ENCODE peak calls at places on chromosomes 11 and 22, in seven cellular contexts. H is small intestine, N is fibroblast of lung, X is left ventricle myocardium inferior, B is A549, O is IMR-90, D is heart right ventricle. L is an unnamed sample.

GRCh38 chr11:9878936-9879335 is 215.1 kb downstream of the SWAP70 start:
- DNase-seq in H (peak; percentile 17), N (no peak), X (no peak), B (no peak), O (no peak), D (no peak), L (no peak)

GRCh38 chr22:41984006-41984405 is 14.6 kb upstream of the WBP2NL start:
- DNase-seq in H (no peak), N (no peak), X (no peak), B (no peak), O (no peak), D (no peak), L (no peak)

GRCh38 chr22:43164636-43165035 is 13.3 kb downstream of the TSPO start:
- DNase-seq in H (no peak), N (no peak), X (no peak), B (no peak), O (no peak), D (no peak), L (no peak)

GRCh38 chr11:96204366-96204659 is 138.7 kb downstream of the MAML2 start:
- DNase-seq in H (no peak), N (peak; percentile 28), X (no peak), B (no peak), O (no peak), D (no peak), L (no peak)

GRCh38 chr11:45580399-45580798 is 85.0 kb downstream of the CHST1 start:
- DNase-seq in H (no peak), N (peak; percentile 29), X (no peak), B (peak; percentile 11), O (peak; percentile 34), D (peak; percentile 29), L (no peak)

GRCh38 chr11:134355656-134356055 is 23.9 kb downstream of the GLB1L2 start:
- DNase-seq in H (no peak), N (no peak), X (no peak), B (no peak), O (no peak), D (no peak), L (no peak)

GRCh38 chr22:47377926-47378560 is 615.6 kb downstream of the TBC1D22A start:
- DNase-seq in H (no peak), N (no peak), X (no peak), B (no peak), O (no peak), D (no peak), L (no peak)

GRCh38 chr11:44709966-44710365 is 16.8 kb upstream of the TSPAN18 start:
- DNase-seq in H (no peak), N (peak; percentile 6), X (no peak), B (no peak), O (peak; percentile 27), D (no peak), L (no peak)

GRCh38 chr11:2419638-2420501 is 19.3 kb downstream of the TSSC4 start:
- DNase-seq in H (peak; percentile 67), N (peak; percentile 85), X (peak; percentile 77), B (peak; percentile 85), O (peak; percentile 72), D (peak; percentile 67), L (peak; percentile 84)

GRCh38 chr11:60866911-60867870 is at the start of gene ZP1:
- DNase-seq in H (no peak), N (no peak), X (no peak), B (no peak), O (no peak), D (no peak), L (no peak)

GRCh38 chr11:10317281-10317755 is 12.4 kb downstream of the ADM start:
- DNase-seq in H (no peak), N (peak; percentile 26), X (no peak), B (no peak), O (peak; percentile 14), D (no peak), L (no peak)

GRCh38 chr11:2576536-2576935 is 123.3 kb downstream of the KCNQ1OT1 start:
- DNase-seq in H (no peak), N (no peak), X (no peak), B (no peak), O (no peak), D (no peak), L (no peak)

GRCh38 chr11:7449841-7450214 is 35.5 kb upstream of the OLFML1 start:
- DNase-seq in H (no peak), N (peak; percentile 10), X (no peak), B (no peak), O (no peak), D (no peak), L (no peak)

GRCh38 chr11:87298155-87298554 is 260.4 kb downstream of the TMEM135 start:
- DNase-seq in H (no peak), N (no peak), X (no peak), B (no peak), O (no peak), D (no peak), L (no peak)

GRCh38 chr11:119258180-119258579 is 52.0 kb downstream of the CBL start:
- DNase-seq in H (no peak), N (no peak), X (no peak), B (no peak), O (no peak), D (no peak), L (no peak)

DNA sequence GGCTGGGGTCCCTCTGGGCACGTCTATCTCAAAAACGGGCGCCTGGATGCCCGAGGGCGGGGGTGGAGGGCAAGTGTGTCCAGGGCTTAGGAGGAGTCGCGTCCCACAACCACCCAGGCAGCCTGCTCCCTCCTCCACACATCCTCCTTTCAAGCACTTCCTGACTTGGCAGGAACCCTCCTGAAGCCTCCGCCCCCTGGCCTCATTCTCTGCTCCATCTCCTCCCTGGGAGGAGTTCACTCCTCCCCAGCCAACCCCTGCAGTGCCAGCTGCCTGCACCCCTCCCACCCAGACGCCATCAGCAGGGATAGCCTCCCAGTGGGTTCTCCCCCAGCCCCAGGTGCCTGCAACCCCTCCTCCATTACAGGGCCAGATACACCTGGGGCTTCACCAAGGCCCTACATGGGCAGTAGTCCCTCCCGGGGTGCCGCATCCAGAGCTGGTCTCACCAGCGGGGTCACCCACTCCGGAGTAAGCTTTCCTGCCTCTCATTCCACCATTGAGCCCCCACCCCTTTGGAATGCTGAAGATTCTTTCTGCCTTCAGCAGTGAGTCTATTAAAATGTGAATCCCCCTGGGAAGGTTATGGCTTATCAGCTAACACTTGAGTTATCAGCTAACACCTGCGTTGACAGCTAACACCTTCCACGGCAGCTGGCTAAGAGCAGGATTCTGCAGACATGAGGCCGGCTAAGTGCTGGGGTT is 24.4 kb downstream of the RTN4R start:
- DNase-seq in H (peak; percentile 25), N (peak; percentile 67), X (peak; percentile 75), B (peak; percentile 13), O (peak; percentile 71), D (peak; percentile 84), L (peak; percentile 65)
- H3K4me1 ChIP-seq in H (no peaks in the 10 kb centered on the region), N (peaks cover 16% of the 10 kb centered on the region), X (peaks cover 62% of the 10 kb centered on the region), B (no peaks in the 10 kb centered on the region), O (peaks cover 5% of the 10 kb centered on the region), D (peaks cover 72% of the 10 kb centered on the region), L (no peaks in the 10 kb centered on the region)

GRCh38 chr22:22590136-22590891 is 31.2 kb upstream of the PRAME start:
- DNase-seq in H (no peak), N (no peak), X (no peak), B (no peak), O (no peak), D (no peak), L (no peak)
- H3K4me1 ChIP-seq in H (no peaks in the 10 kb centered on the region), N (no peaks in the 10 kb centered on the region), X (no peaks in the 10 kb centered on the region), B (no peaks in the 10 kb centered on the region), O (no peaks in the 10 kb centered on the region), D (no peaks in the 10 kb centered on the region), L (no peaks in the 10 kb centered on the region)

GRCh38 chr11:117878314-117878938 is 2.0 kb upstream of the FXYD6 start:
- DNase-seq in H (no peak), N (peak; percentile 54), X (no peak), B (no peak), O (no peak), D (no peak), L (peak; percentile 30)

GRCh38 chr11:117875397-117876048 is 935 bp downstream of the FXYD6 start:
- DNase-seq in H (no peak), N (no peak), X (peak; percentile 45), B (no peak), O (no peak), D (no peak), L (no peak)

GRCh38 chr11:117876049-117876340 is 463 bp downstream of the FXYD6 start:
- DNase-seq in H (no peak), N (no peak), X (no peak), B (no peak), O (no peak), D (no peak), L (no peak)

GRCh38 chr11:117876341-117877119 is at the start of gene FXYD6:
- DNase-seq in H (no peak), N (peak; percentile 60), X (peak; percentile 73), B (no peak), O (no peak), D (peak; percentile 77), L (peak; percentile 66)

GRCh38 chr11:117877120-117877784 is 794 bp upstream of the FXYD6 start:
- DNase-seq in H (no peak), N (peak; percentile 60), X (peak; percentile 53), B (no peak), O (no peak), D (peak; percentile 73), L (peak; percentile 77)
- H3K4me1 ChIP-seq in H (no peaks in the 10 kb centered on the region), N (no peaks in the 10 kb centered on the region), X (peaks cover 64% of the 10 kb centered on the region), B (no peaks in the 10 kb centered on the region), O (no peaks in the 10 kb centered on the region), D (peaks cover 55% of the 10 kb centered on the region), L (no peaks in the 10 kb centered on the region)

DNA sequence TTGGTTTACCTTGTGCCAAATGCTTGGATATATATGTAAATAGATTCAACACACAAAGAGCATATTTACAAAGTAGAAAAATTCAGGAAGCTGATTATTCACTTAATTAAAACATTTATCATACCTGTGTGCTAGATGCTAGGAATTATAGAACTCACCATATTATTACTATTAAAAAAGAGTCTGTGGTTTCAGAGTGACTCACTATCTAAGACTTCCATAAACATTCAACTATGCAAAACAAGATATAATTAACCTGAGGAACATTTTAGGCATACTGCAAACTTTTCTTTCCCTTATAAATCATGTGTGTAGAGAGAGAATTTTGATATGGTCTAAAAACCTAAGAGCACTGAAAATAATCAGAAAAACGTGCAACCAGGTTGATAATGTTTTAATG is 27.3 kb downstream of the CTSC start:
- DNase-seq in H (no peak), N (no peak), X (no peak), B (no peak), O (peak; percentile 43), D (no peak), L (no peak)
- H3K4me1 ChIP-seq in H (no peaks in the 10 kb centered on the region), N (no peaks in the 10 kb centered on the region), X (no peaks in the 10 kb centered on the region), B (no peaks in the 10 kb centered on the region), O (peaks cover 14% of the 10 kb centered on the region), D (no peaks in the 10 kb centered on the region), L (no peaks in the 10 kb centered on the region)

GRCh38 chr22:45235101-45235777 is 5.5 kb downstream of the KIAA0930 start:
- DNase-seq in H (no peak), N (no peak), X (no peak), B (no peak), O (no peak), D (peak; percentile 35), L (no peak)

GRCh38 chr22:45233827-45234226 is 6.9 kb downstream of the KIAA0930 start:
- DNase-seq in H (no peak), N (no peak), X (no peak), B (no peak), O (no peak), D (no peak), L (no peak)

GRCh38 chr22:45235851-45236342 is 4.8 kb downstream of the KIAA0930 start:
- DNase-seq in H (no peak), N (no peak), X (no peak), B (no peak), O (no peak), D (no peak), L (no peak)

GRCh38 chr22:45231293-45231692 is 9.4 kb downstream of the KIAA0930 start:
- DNase-seq in H (no peak), N (no peak), X (no peak), B (no peak), O (no peak), D (no peak), L (no peak)

GRCh38 chr22:45233386-45233785 is 7.3 kb downstream of the KIAA0930 start:
- DNase-seq in H (no peak), N (no peak), X (no peak), B (no peak), O (no peak), D (no peak), L (no peak)
- H3K4me1 ChIP-seq in H (no peaks in the 10 kb centered on the region), N (no peaks in the 10 kb centered on the region), X (no peaks in the 10 kb centered on the region), B (no peaks in the 10 kb centered on the region), O (no peaks in the 10 kb centered on the region), D (peaks cover 8% of the 10 kb centered on the region), L (peaks cover 6% of the 10 kb centered on the region)